ENCODE peak calls at places on chromosomes 1 and 21, in four cellular contexts. One of them, this sample, is unnamed.
A peak's percentile ranks its signal among the peaks of the same experiment; 100 is the strongest.

GRCh38 chr1:183543619-183544204 is 46.5 kb downstream of the NCF2 start:
- DNase-seq in CD8-positive, alpha-beta memory T cell: no peak
- DNase-seq in colonic mucosa: peak; percentile 27
- DNase-seq in stomach: no peak
- DNase-seq in this sample: no peak

GRCh38 chr1:166905930-166906329 is 29.9 kb upstream of the TADA1 start:
- DNase-seq in stomach: no peak
- DNase-seq in colonic mucosa: no peak
- DNase-seq in CD8-positive, alpha-beta memory T cell: no peak
- DNase-seq in this sample: no peak

GRCh38 chr1:31679091-31679490 is 24.7 kb downstream of the COL16A1 start:
- DNase-seq in stomach: no peak
- DNase-seq in colonic mucosa: no peak
- DNase-seq in CD8-positive, alpha-beta memory T cell: no peak
- DNase-seq in this sample: no peak

GRCh38 chr1:155206891-155207577 is 663 bp downstream of the THBS3 start:
- DNase-seq in colonic mucosa: peak; percentile 94
- DNase-seq in CD8-positive, alpha-beta memory T cell: peak; percentile 89
- DNase-seq in stomach: peak; percentile 92
- DNase-seq in this sample: peak; percentile 92

GRCh38 chr1:10471411-10472219 is 714 bp downstream of the DFFA start:
- DNase-seq in stomach: no peak
- DNase-seq in colonic mucosa: no peak
- DNase-seq in CD8-positive, alpha-beta memory T cell: no peak
- DNase-seq in this sample: no peak

GRCh38 chr1:204149635-204150565 is 1.9 kb downstream of the ETNK2 start:
- DNase-seq in stomach: peak; percentile 34
- DNase-seq in colonic mucosa: no peak
- DNase-seq in CD8-positive, alpha-beta memory T cell: no peak
- DNase-seq in this sample: peak; percentile 87

GRCh38 chr1:99348375-99349132 is 84.3 kb downstream of the PLPPR4 start:
- DNase-seq in stomach: no peak
- DNase-seq in CD8-positive, alpha-beta memory T cell: no peak
- DNase-seq in colonic mucosa: no peak
- DNase-seq in this sample: no peak

GRCh38 chr1:58812926-58813325 is 29.1 kb upstream of the JUN start:
- DNase-seq in stomach: no peak
- DNase-seq in CD8-positive, alpha-beta memory T cell: peak; percentile 37
- DNase-seq in colonic mucosa: no peak
- DNase-seq in this sample: no peak

GRCh38 chr1:152110860-152111514 is 4.3 kb downstream of the TCHH start:
- DNase-seq in stomach: no peak
- DNase-seq in CD8-positive, alpha-beta memory T cell: no peak
- DNase-seq in colonic mucosa: peak; percentile 50
- DNase-seq in this sample: no peak

GRCh38 chr1:115280073-115280472 is 58.0 kb downstream of the NGF start:
- DNase-seq in colonic mucosa: no peak
- DNase-seq in stomach: no peak
- DNase-seq in CD8-positive, alpha-beta memory T cell: no peak
- DNase-seq in this sample: no peak

GRCh38 chr1:23591460-23592208 is 32.3 kb upstream of the ID3 start:
- DNase-seq in stomach: no peak
- DNase-seq in CD8-positive, alpha-beta memory T cell: no peak
- DNase-seq in colonic mucosa: no peak
- DNase-seq in this sample: no peak

GRCh38 chr21:45887121-45887611 is 94.4 kb upstream of the COL6A1 start:
- DNase-seq in stomach: no peak
- DNase-seq in CD8-positive, alpha-beta memory T cell: no peak
- DNase-seq in colonic mucosa: no peak
- DNase-seq in this sample: no peak

GRCh38 chr1:63955746-63956145 is 181.9 kb downstream of the ROR1 start:
- DNase-seq in colonic mucosa: no peak
- DNase-seq in CD8-positive, alpha-beta memory T cell: no peak
- DNase-seq in stomach: no peak
- DNase-seq in this sample: no peak

GRCh38 chr1:218817747-218818146 is 355.9 kb upstream of the LYPLAL1 start:
- DNase-seq in CD8-positive, alpha-beta memory T cell: no peak
- DNase-seq in stomach: no peak
- DNase-seq in colonic mucosa: no peak
- DNase-seq in this sample: no peak

GRCh38 chr1:10787274-10787673 is 9.2 kb downstream of the CASZ1 start:
- DNase-seq in stomach: no peak
- DNase-seq in CD8-positive, alpha-beta memory T cell: no peak
- DNase-seq in colonic mucosa: no peak
- DNase-seq in this sample: no peak

GRCh38 chr1:64302971-64303370 is 99.5 kb downstream of the UBE2U start:
- DNase-seq in colonic mucosa: no peak
- DNase-seq in CD8-positive, alpha-beta memory T cell: no peak
- DNase-seq in stomach: no peak
- DNase-seq in this sample: no peak

GRCh38 chr1:205447457-205448415 is 8.1 kb downstream of the BLACAT1 start:
- DNase-seq in colonic mucosa: no peak
- DNase-seq in CD8-positive, alpha-beta memory T cell: no peak
- DNase-seq in stomach: no peak
- DNase-seq in this sample: no peak

GRCh38 chr1:91501527-91501859 is 842 bp downstream of the CDC7 start:
- DNase-seq in stomach: no peak
- DNase-seq in colonic mucosa: no peak
- DNase-seq in CD8-positive, alpha-beta memory T cell: no peak
- DNase-seq in this sample: no peak

GRCh38 chr1:63835075-63835633 is 61.3 kb downstream of the ROR1 start:
- DNase-seq in stomach: no peak
- DNase-seq in CD8-positive, alpha-beta memory T cell: no peak
- DNase-seq in colonic mucosa: no peak
- DNase-seq in this sample: no peak

GRCh38 chr1:95916616-95917015 is 682.6 kb downstream of the RWDD3 start:
- DNase-seq in stomach: no peak
- DNase-seq in colonic mucosa: no peak
- DNase-seq in CD8-positive, alpha-beta memory T cell: no peak
- DNase-seq in this sample: no peak

GRCh38 chr1:178651742-178652141 is 73.3 kb upstream of the RALGPS2 start:
- DNase-seq in stomach: no peak
- DNase-seq in colonic mucosa: no peak
- DNase-seq in CD8-positive, alpha-beta memory T cell: no peak
- DNase-seq in this sample: no peak

GRCh38 chr1:22612657-22613056 is 23.8 kb upstream of the C1QA start:
- DNase-seq in colonic mucosa: no peak
- DNase-seq in CD8-positive, alpha-beta memory T cell: no peak
- DNase-seq in stomach: no peak
- DNase-seq in this sample: no peak

GRCh38 chr1:33244143-33244808 is 12.0 kb upstream of the ZNF362 start:
- DNase-seq in stomach: no peak
- DNase-seq in CD8-positive, alpha-beta memory T cell: no peak
- DNase-seq in colonic mucosa: no peak
- DNase-seq in this sample: no peak

GRCh38 chr1:201774983-201775344 is 54.0 kb upstream of the IPO9 start:
- DNase-seq in CD8-positive, alpha-beta memory T cell: no peak
- DNase-seq in colonic mucosa: no peak
- DNase-seq in stomach: no peak
- DNase-seq in this sample: no peak

GRCh38 chr1:201772178-201772577 is 56.8 kb upstream of the IPO9 start:
- DNase-seq in CD8-positive, alpha-beta memory T cell: no peak
- DNase-seq in stomach: no peak
- DNase-seq in colonic mucosa: no peak
- DNase-seq in this sample: no peak

GRCh38 chr1:201773764-201774163 is 55.2 kb upstream of the IPO9 start:
- DNase-seq in CD8-positive, alpha-beta memory T cell: no peak
- DNase-seq in colonic mucosa: no peak
- DNase-seq in stomach: no peak
- DNase-seq in this sample: no peak

GRCh38 chr1:201775380-201775779 is 53.6 kb upstream of the IPO9 start:
- DNase-seq in stomach: no peak
- DNase-seq in colonic mucosa: no peak
- DNase-seq in CD8-positive, alpha-beta memory T cell: no peak
- DNase-seq in this sample: no peak

DNA sequence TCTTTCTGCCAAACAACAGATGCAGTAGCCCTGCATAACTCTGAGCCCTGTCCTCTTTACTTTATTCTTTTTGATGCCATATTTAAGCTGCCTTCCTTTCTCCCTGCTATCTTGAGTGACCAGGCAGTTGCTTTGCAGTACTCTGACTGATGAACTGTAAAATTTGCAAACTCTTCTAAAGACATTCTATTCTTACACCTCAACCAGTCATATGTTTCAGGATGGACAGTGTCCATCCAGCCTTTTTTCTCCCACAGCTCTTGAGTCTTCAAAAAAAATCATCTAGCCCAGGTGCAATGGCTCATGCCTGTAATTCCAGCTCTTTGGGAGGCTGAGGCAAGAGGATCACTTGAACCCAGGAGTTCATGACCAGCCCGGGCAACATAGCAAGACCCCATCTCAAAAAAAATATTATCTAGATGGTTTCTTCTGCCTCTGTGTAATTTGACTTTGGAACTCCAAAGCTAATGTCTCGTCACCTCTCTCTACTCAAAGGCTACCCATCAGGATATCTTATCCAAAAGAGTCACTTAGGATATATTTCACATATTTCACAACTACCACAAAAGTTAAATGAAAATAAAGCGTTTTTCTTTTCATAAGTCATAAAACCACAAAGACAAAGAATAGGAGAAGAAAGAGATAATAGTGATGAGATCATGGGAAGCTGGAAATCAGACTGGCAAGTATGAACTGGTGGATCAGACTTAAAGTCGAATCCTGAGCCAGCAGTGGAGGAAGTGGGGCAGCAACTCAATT is 54.6 kb upstream of the IPO9 start:
- DNase-seq in colonic mucosa: no peak
- DNase-seq in CD8-positive, alpha-beta memory T cell: no peak
- DNase-seq in stomach: no peak
- DNase-seq in this sample: no peak
- H3K27ac ChIP-seq in colonic mucosa: no peak overlapping the region
- H3K27ac ChIP-seq in CD8-positive, alpha-beta memory T cell: no peak overlapping the region
- H3K27ac ChIP-seq in stomach: no peak overlapping the region
- H3K27ac ChIP-seq in this sample: no peak overlapping the region

DNA sequence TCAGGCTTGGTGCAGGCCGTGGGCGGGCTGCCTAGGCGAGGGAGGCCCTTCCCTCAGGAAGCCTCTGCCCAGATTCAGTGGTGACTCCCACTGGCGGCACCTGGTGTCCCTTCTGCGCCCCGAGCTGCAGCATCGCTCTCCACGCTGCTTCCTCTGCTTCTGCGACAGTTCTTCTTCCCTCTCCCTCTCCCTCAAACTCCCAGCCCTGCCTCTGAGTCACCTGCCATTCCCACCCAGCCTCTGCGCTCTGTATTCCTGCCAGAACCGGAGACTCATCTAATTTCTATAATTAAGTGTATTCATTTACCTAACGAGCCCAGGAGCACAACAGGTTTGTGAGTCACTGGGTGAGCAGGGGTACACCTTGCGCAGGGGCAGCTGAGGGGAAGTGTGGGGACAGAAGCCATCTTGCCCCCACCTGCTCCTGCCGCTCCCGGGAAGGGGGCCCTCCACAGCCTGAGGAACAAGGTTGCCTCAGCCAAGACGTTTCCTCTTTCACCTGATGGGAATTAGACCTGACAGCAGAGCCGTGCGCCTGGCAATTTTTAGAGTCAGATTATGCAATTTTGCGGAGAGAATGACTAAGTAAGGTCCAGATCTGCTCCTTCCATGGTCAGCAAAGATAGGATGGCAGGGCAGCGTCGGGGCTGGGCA is 19.4 kb downstream of the KCNC4 start:
- DNase-seq in CD8-positive, alpha-beta memory T cell: no peak
- DNase-seq in stomach: no peak
- DNase-seq in colonic mucosa: no peak
- DNase-seq in this sample: no peak
- H3K27ac ChIP-seq in CD8-positive, alpha-beta memory T cell: no peak overlapping the region
- H3K27ac ChIP-seq in stomach: no peak overlapping the region
- H3K27ac ChIP-seq in colonic mucosa: no peak overlapping the region
- H3K27ac ChIP-seq in this sample: no peak overlapping the region

GRCh38 chr1:61337471-61337870 is 255.1 kb downstream of the NFIA start:
- DNase-seq in colonic mucosa: no peak
- DNase-seq in stomach: no peak
- DNase-seq in CD8-positive, alpha-beta memory T cell: no peak
- DNase-seq in this sample: no peak

GRCh38 chr1:61337037-61337436 is 254.7 kb downstream of the NFIA start:
- DNase-seq in colonic mucosa: no peak
- DNase-seq in stomach: no peak
- DNase-seq in CD8-positive, alpha-beta memory T cell: no peak
- DNase-seq in this sample: no peak

GRCh38 chr1:61337981-61338848 is 255.9 kb downstream of the NFIA start:
- DNase-seq in colonic mucosa: peak; percentile 64
- DNase-seq in stomach: peak; percentile 73
- DNase-seq in CD8-positive, alpha-beta memory T cell: no peak
- DNase-seq in this sample: peak; percentile 91

GRCh38 chr1:61341426-61341825 is 259.1 kb downstream of the NFIA start:
- DNase-seq in colonic mucosa: no peak
- DNase-seq in CD8-positive, alpha-beta memory T cell: no peak
- DNase-seq in stomach: no peak
- DNase-seq in this sample: no peak

DNA sequence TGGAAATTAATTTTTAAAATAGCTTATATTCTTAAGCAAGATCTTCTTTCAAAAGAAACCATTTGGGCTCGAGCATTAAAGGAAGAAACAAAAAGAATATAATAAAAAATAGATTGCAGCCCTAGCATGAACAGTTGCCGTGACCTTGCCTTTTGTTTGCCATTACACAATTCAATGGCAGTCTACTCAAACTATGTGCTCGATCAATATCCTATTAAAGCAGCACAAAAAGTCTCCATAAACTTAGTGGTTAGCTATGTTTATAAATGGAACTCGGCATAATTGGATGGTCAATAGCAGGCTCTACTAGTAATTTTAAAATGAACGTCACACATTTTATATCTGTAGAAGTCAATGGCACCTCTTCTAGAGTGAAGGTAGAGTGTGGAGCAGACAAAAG is 256.5 kb downstream of the NFIA start:
- DNase-seq in stomach: no peak
- DNase-seq in CD8-positive, alpha-beta memory T cell: no peak
- DNase-seq in colonic mucosa: no peak
- DNase-seq in this sample: no peak
- H3K27ac ChIP-seq in stomach: peak overlapping the region; percentile 81
- H3K27ac ChIP-seq in CD8-positive, alpha-beta memory T cell: no peak overlapping the region
- H3K27ac ChIP-seq in colonic mucosa: no peak overlapping the region
- H3K27ac ChIP-seq in this sample: peak overlapping the region; percentile 85

DNA sequence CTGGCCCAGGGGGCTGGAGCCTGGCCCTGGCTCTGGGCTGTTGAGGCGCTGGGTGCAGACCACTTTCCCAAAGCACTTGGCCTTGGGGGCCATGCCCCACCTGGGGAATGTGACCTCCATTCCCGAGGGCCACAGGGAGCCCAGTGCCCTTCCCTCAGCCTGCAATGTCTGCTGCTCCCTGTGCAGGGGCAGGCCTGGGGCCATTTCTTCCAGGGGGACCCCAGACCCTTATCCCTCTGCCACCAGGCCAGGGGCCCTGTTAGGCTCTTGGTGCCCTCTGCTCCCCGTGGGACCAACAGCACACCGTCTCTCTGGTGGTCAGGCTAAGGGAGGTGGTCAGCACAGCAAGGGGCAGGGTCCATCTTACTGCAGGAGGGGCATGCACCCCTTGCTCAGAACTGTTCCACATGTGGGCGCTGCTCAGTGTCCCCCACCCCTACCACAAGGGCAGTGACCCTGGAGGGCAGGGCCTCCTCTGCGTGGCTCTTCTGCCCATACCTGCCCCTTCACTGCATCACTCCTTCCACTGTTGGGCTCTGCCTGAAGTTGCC is 1.1 kb upstream of the TMEM52 start:
- DNase-seq in stomach: no peak
- DNase-seq in CD8-positive, alpha-beta memory T cell: no peak
- DNase-seq in colonic mucosa: no peak
- DNase-seq in this sample: no peak
- H3K27ac ChIP-seq in stomach: peak overlapping the region; percentile 84
- H3K27ac ChIP-seq in CD8-positive, alpha-beta memory T cell: no peak overlapping the region
- H3K27ac ChIP-seq in colonic mucosa: peak overlapping the region; percentile 35
- H3K27ac ChIP-seq in this sample: no peak overlapping the region